ENCODE peak calls at places on chromosome 22, in eight cellular contexts. One of them, this sample, is unnamed.

GRCh38 chr22:42214625-42215415 is 55.6 kb downstream of the TCF20 start:
- DNase-seq in cardiac fibroblast: no peak
- DNase-seq in GM04504: no peak
- DNase-seq in AG04449: no peak
- DNase-seq in neural crest cell: no peak
- DNase-seq in LoVo: no peak
- DNase-seq in KBM-7: no peak
- DNase-seq in NCI-H345: no peak
- DNase-seq in this sample: peak; percentile 77

GRCh38 chr22:24497879-24498278 is 2.7 kb downstream of the UPB1 start:
- DNase-seq in cardiac fibroblast: no peak
- DNase-seq in GM04504: no peak
- DNase-seq in AG04449: no peak
- DNase-seq in neural crest cell: no peak
- DNase-seq in LoVo: no peak
- DNase-seq in KBM-7: no peak
- DNase-seq in NCI-H345: no peak
- DNase-seq in this sample: no peak

GRCh38 chr22:39463931-39464390 is 7.1 kb downstream of the MGAT3 start:
- DNase-seq in cardiac fibroblast: peak; percentile 74
- DNase-seq in GM04504: no peak
- DNase-seq in AG04449: no peak
- DNase-seq in neural crest cell: no peak
- DNase-seq in LoVo: no peak
- DNase-seq in KBM-7: no peak
- DNase-seq in NCI-H345: no peak
- DNase-seq in this sample: no peak

GRCh38 chr22:50633771-50634170 is 5.8 kb upstream of the ARSA start:
- DNase-seq in cardiac fibroblast: no peak
- DNase-seq in GM04504: no peak
- DNase-seq in AG04449: no peak
- DNase-seq in neural crest cell: no peak
- DNase-seq in LoVo: no peak
- DNase-seq in KBM-7: no peak
- DNase-seq in NCI-H345: no peak
- DNase-seq in this sample: no peak

GRCh38 chr22:25702571-25703167 is 39.3 kb upstream of the MYO18B start:
- DNase-seq in cardiac fibroblast: no peak
- DNase-seq in GM04504: no peak
- DNase-seq in AG04449: no peak
- DNase-seq in neural crest cell: no peak
- DNase-seq in LoVo: no peak
- DNase-seq in KBM-7: peak; percentile 1
- DNase-seq in NCI-H345: no peak
- DNase-seq in this sample: no peak

GRCh38 chr22:42754658-42755057 is 34.0 kb upstream of the A4GALT start:
- DNase-seq in cardiac fibroblast: peak; percentile 80
- DNase-seq in GM04504: peak; percentile 48
- DNase-seq in AG04449: no peak
- DNase-seq in neural crest cell: no peak
- DNase-seq in LoVo: no peak
- DNase-seq in KBM-7: no peak
- DNase-seq in NCI-H345: no peak
- DNase-seq in this sample: no peak

GRCh38 chr22:21841422-21841821 is 26.0 kb downstream of the MAPK1 start:
- DNase-seq in cardiac fibroblast: no peak
- DNase-seq in GM04504: no peak
- DNase-seq in AG04449: no peak
- DNase-seq in neural crest cell: no peak
- DNase-seq in LoVo: no peak
- DNase-seq in KBM-7: no peak
- DNase-seq in NCI-H345: no peak
- DNase-seq in this sample: no peak

GRCh38 chr22:35777335-35777975 is 59.8 kb downstream of the APOL5 start:
- DNase-seq in cardiac fibroblast: peak; percentile 67
- DNase-seq in GM04504: no peak
- DNase-seq in AG04449: peak; percentile 45
- DNase-seq in neural crest cell: no peak
- DNase-seq in LoVo: no peak
- DNase-seq in KBM-7: no peak
- DNase-seq in NCI-H345: no peak
- DNase-seq in this sample: no peak

GRCh38 chr22:36467946-36468345 is 13.5 kb downstream of the TXN2 start:
- DNase-seq in cardiac fibroblast: peak; percentile 92
- DNase-seq in GM04504: peak; percentile 87
- DNase-seq in AG04449: peak; percentile 77
- DNase-seq in neural crest cell: no peak
- DNase-seq in LoVo: no peak
- DNase-seq in KBM-7: peak; percentile 95
- DNase-seq in NCI-H345: no peak
- DNase-seq in this sample: no peak

GRCh38 chr22:35785181-35785923 is 67.7 kb downstream of the APOL5 start:
- DNase-seq in cardiac fibroblast: peak; percentile 64
- DNase-seq in GM04504: peak; percentile 39
- DNase-seq in AG04449: peak; percentile 37
- DNase-seq in neural crest cell: no peak
- DNase-seq in LoVo: no peak
- DNase-seq in KBM-7: peak; percentile 27
- DNase-seq in NCI-H345: no peak
- DNase-seq in this sample: no peak

GRCh38 chr22:47206819-47207218 is 444.4 kb downstream of the TBC1D22A start:
- DNase-seq in cardiac fibroblast: no peak
- DNase-seq in GM04504: no peak
- DNase-seq in AG04449: no peak
- DNase-seq in neural crest cell: no peak
- DNase-seq in LoVo: peak; percentile 19
- DNase-seq in KBM-7: no peak
- DNase-seq in NCI-H345: no peak
- DNase-seq in this sample: no peak

GRCh38 chr22:38081941-38082828 is 1.8 kb downstream of the SLC16A8 start:
- DNase-seq in cardiac fibroblast: no peak
- DNase-seq in GM04504: no peak
- DNase-seq in AG04449: no peak
- DNase-seq in neural crest cell: no peak
- DNase-seq in LoVo: no peak
- DNase-seq in KBM-7: no peak
- DNase-seq in NCI-H345: no peak
- DNase-seq in this sample: no peak

GRCh38 chr22:50280022-50280707 is 10.0 kb upstream of the MAPK11 start:
- DNase-seq in cardiac fibroblast: no peak
- DNase-seq in GM04504: no peak
- DNase-seq in AG04449: no peak
- DNase-seq in neural crest cell: no peak
- DNase-seq in LoVo: no peak
- DNase-seq in KBM-7: no peak
- DNase-seq in NCI-H345: no peak
- DNase-seq in this sample: no peak

GRCh38 chr22:37179622-37180420 is 8.2 kb downstream of the C1QTNF6 start:
- DNase-seq in cardiac fibroblast: no peak
- DNase-seq in GM04504: no peak
- DNase-seq in AG04449: no peak
- DNase-seq in neural crest cell: no peak
- DNase-seq in LoVo: no peak
- DNase-seq in KBM-7: no peak
- DNase-seq in NCI-H345: no peak
- DNase-seq in this sample: no peak

GRCh38 chr22:44859641-44860040 is 107.3 kb downstream of the ARHGAP8 start:
- DNase-seq in cardiac fibroblast: no peak
- DNase-seq in GM04504: no peak
- DNase-seq in AG04449: no peak
- DNase-seq in neural crest cell: no peak
- DNase-seq in LoVo: no peak
- DNase-seq in KBM-7: no peak
- DNase-seq in NCI-H345: no peak
- DNase-seq in this sample: no peak

GRCh38 chr22:43840431-43840830 is 21.9 kb downstream of the SULT4A1 start:
- DNase-seq in cardiac fibroblast: no peak
- DNase-seq in GM04504: no peak
- DNase-seq in AG04449: no peak
- DNase-seq in neural crest cell: no peak
- DNase-seq in LoVo: no peak
- DNase-seq in KBM-7: no peak
- DNase-seq in NCI-H345: no peak
- DNase-seq in this sample: no peak

GRCh38 chr22:38034278-38034882 is 22.8 kb upstream of the PICK1 start:
- DNase-seq in cardiac fibroblast: peak; percentile 94
- DNase-seq in GM04504: peak; percentile 66
- DNase-seq in AG04449: no peak
- DNase-seq in neural crest cell: no peak
- DNase-seq in LoVo: no peak
- DNase-seq in KBM-7: peak; percentile 80
- DNase-seq in NCI-H345: no peak
- DNase-seq in this sample: no peak

GRCh38 chr22:20062766-20063083 is 17.3 kb upstream of the DGCR8 start:
- DNase-seq in cardiac fibroblast: peak; percentile 52
- DNase-seq in GM04504: no peak
- DNase-seq in AG04449: no peak
- DNase-seq in neural crest cell: no peak
- DNase-seq in LoVo: no peak
- DNase-seq in KBM-7: no peak
- DNase-seq in NCI-H345: no peak
- DNase-seq in this sample: no peak

GRCh38 chr22:32858121-32858703 is 56.7 kb downstream of the TIMP3 start:
- DNase-seq in cardiac fibroblast: no peak
- DNase-seq in GM04504: no peak
- DNase-seq in AG04449: no peak
- DNase-seq in neural crest cell: no peak
- DNase-seq in LoVo: no peak
- DNase-seq in KBM-7: no peak
- DNase-seq in NCI-H345: no peak
- DNase-seq in this sample: no peak

GRCh38 chr22:49201046-49201970 is 626.4 kb downstream of the BRD1 start:
- DNase-seq in cardiac fibroblast: no peak
- DNase-seq in GM04504: no peak
- DNase-seq in AG04449: no peak
- DNase-seq in neural crest cell: no peak
- DNase-seq in LoVo: no peak
- DNase-seq in KBM-7: no peak
- DNase-seq in NCI-H345: no peak
- DNase-seq in this sample: no peak